ENCODE peak calls at places on chromosomes 16 and 17, in six cellular contexts. One of them, this sample, is unnamed.
A peak's percentile ranks its signal among the peaks of the same experiment; 100 is the strongest.

GRCh38 chr17:59626756-59627155 is 7.1 kb downstream of the CLTC start:
- DNase-seq in GM12878: no peak
- DNase-seq in K562: no peak
- DNase-seq in HepG2: no peak
- DNase-seq in SK-N-SH: no peak
- DNase-seq in H1: no peak
- DNase-seq in this sample: no peak

GRCh38 chr17:4230142-4230541 is 33.6 kb downstream of the ANKFY1 start:
- DNase-seq in GM12878: no peak
- DNase-seq in K562: no peak
- DNase-seq in HepG2: no peak
- DNase-seq in SK-N-SH: no peak
- DNase-seq in H1: no peak
- DNase-seq in this sample: peak; percentile 56

GRCh38 chr17:74739227-74739831 is 2.3 kb downstream of the RAB37 start:
- DNase-seq in GM12878: no peak
- DNase-seq in K562: no peak
- DNase-seq in HepG2: no peak
- DNase-seq in SK-N-SH: no peak
- DNase-seq in H1: no peak
- DNase-seq in this sample: no peak

GRCh38 chr17:16919663-16920627 is 52.0 kb downstream of the TNFRSF13B start:
- DNase-seq in GM12878: no peak
- DNase-seq in K562: no peak
- DNase-seq in HepG2: no peak
- DNase-seq in SK-N-SH: no peak
- DNase-seq in H1: no peak
- DNase-seq in this sample: no peak

GRCh38 chr16:67459066-67459857 is 21.7 kb downstream of the ATP6V0D1 start:
- DNase-seq in GM12878: no peak
- DNase-seq in K562: no peak
- DNase-seq in HepG2: peak; percentile 70
- DNase-seq in SK-N-SH: peak; percentile 38
- DNase-seq in H1: no peak
- DNase-seq in this sample: no peak

GRCh38 chr16:27242398-27242797 is 26.2 kb downstream of the NSMCE1 start:
- DNase-seq in GM12878: no peak
- DNase-seq in K562: no peak
- DNase-seq in HepG2: no peak
- DNase-seq in SK-N-SH: no peak
- DNase-seq in H1: no peak
- DNase-seq in this sample: no peak

GRCh38 chr17:19364699-19365498 is 2.4 kb upstream of the B9D1 start:
- DNase-seq in GM12878: no peak
- DNase-seq in K562: no peak
- DNase-seq in HepG2: peak; percentile 70
- DNase-seq in SK-N-SH: peak; percentile 40
- DNase-seq in H1: no peak
- DNase-seq in this sample: no peak

GRCh38 chr16:51951668-51952298 is 595.2 kb downstream of the TOX3 start:
- DNase-seq in GM12878: no peak
- DNase-seq in K562: no peak
- DNase-seq in HepG2: no peak
- DNase-seq in SK-N-SH: no peak
- DNase-seq in H1: peak; percentile 27
- DNase-seq in this sample: no peak

GRCh38 chr16:19808061-19808621 is 76.5 kb downstream of the GPRC5B start:
- DNase-seq in GM12878: peak; percentile 49
- DNase-seq in K562: no peak
- DNase-seq in HepG2: no peak
- DNase-seq in SK-N-SH: no peak
- DNase-seq in H1: no peak
- DNase-seq in this sample: peak; percentile 24

GRCh38 chr16:27632267-27632666 is 82.3 kb downstream of the KATNIP start:
- DNase-seq in GM12878: no peak
- DNase-seq in K562: no peak
- DNase-seq in HepG2: no peak
- DNase-seq in SK-N-SH: no peak
- DNase-seq in H1: no peak
- DNase-seq in this sample: no peak

GRCh38 chr16:86824751-86825310 is 246.5 kb downstream of the FOXL1 start:
- DNase-seq in GM12878: no peak
- DNase-seq in K562: no peak
- DNase-seq in HepG2: no peak
- DNase-seq in SK-N-SH: no peak
- DNase-seq in H1: no peak
- DNase-seq in this sample: no peak

GRCh38 chr17:57045868-57046671 is 39.0 kb upstream of the AKAP1 start:
- DNase-seq in GM12878: no peak
- DNase-seq in K562: no peak
- DNase-seq in HepG2: no peak
- DNase-seq in SK-N-SH: peak; percentile 52
- DNase-seq in H1: no peak
- DNase-seq in this sample: no peak

GRCh38 chr17:61362852-61363600 is 36.6 kb upstream of the TBX2 start:
- DNase-seq in GM12878: no peak
- DNase-seq in K562: no peak
- DNase-seq in HepG2: peak; percentile 57
- DNase-seq in SK-N-SH: no peak
- DNase-seq in H1: no peak
- DNase-seq in this sample: no peak

GRCh38 chr17:41705271-41705991 is 6.7 kb upstream of the GAST start:
- DNase-seq in GM12878: no peak
- DNase-seq in K562: no peak
- DNase-seq in HepG2: peak; percentile 39
- DNase-seq in SK-N-SH: no peak
- DNase-seq in H1: peak; percentile 57
- DNase-seq in this sample: no peak

GRCh38 chr16:22092143-22092933 is at the start of gene VWA3A:
- DNase-seq in GM12878: no peak
- DNase-seq in K562: no peak
- DNase-seq in HepG2: no peak
- DNase-seq in SK-N-SH: no peak
- DNase-seq in H1: no peak
- DNase-seq in this sample: no peak

GRCh38 chr17:27965224-27965623 is 72.1 kb upstream of the LYRM9 start:
- DNase-seq in GM12878: no peak
- DNase-seq in K562: no peak
- DNase-seq in HepG2: no peak
- DNase-seq in SK-N-SH: no peak
- DNase-seq in H1: no peak
- DNase-seq in this sample: no peak

GRCh38 chr17:65190467-65191095 is 53.4 kb downstream of the RGS9 start:
- DNase-seq in GM12878: no peak
- DNase-seq in K562: no peak
- DNase-seq in HepG2: no peak
- DNase-seq in SK-N-SH: no peak
- DNase-seq in H1: no peak
- DNase-seq in this sample: no peak

GRCh38 chr17:885971-886571 is 93.5 kb downstream of the NXN start:
- DNase-seq in GM12878: no peak
- DNase-seq in K562: no peak
- DNase-seq in HepG2: no peak
- DNase-seq in SK-N-SH: no peak
- DNase-seq in H1: no peak
- DNase-seq in this sample: no peak

GRCh38 chr16:89167425-89167941 is 4.1 kb upstream of the CDH15 start:
- DNase-seq in GM12878: peak; percentile 28
- DNase-seq in K562: peak; percentile 85
- DNase-seq in HepG2: peak; percentile 86
- DNase-seq in SK-N-SH: peak; percentile 96
- DNase-seq in H1: peak; percentile 81
- DNase-seq in this sample: peak; percentile 83

GRCh38 chr17:7466644-7467341 is 12.6 kb downstream of the ZBTB4 start:
- DNase-seq in GM12878: no peak
- DNase-seq in K562: no peak
- DNase-seq in HepG2: no peak
- DNase-seq in SK-N-SH: no peak
- DNase-seq in H1: no peak
- DNase-seq in this sample: no peak
- TF ChIP-seq MAX in GM12878: no peak
- TF ChIP-seq MAX in K562: no peak
- TF ChIP-seq MAX in HepG2: no peak
- TF ChIP-seq MAX in SK-N-SH: no peak
- TF ChIP-seq MAX in H1: no peak
- TF ChIP-seq MAX in this sample: no peak

DNA sequence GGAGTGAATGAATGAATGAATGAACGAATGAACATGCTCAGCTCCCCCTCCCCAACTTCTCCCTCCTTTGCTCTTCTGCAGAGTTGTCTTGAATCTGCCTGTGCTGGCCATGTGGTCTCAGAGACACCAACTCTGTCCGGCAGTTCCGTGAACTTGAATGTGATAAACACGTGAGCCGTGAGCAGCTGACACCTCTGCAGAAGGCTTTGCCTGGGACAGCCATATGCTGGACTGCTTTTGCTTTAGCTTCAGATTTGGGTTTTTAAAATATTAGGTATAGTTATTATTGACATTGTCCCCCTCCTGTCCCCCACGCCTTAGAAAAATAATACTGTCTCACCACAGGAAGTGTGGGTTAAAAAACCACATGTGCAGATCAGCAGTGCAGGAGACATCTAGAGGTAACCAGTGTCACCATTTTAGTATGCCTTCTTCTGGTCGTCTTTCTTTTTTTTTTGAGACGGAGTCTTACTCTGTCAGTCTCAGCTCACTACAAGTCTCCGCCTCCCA is 83.8 kb downstream of the ABCC1 start:
- DNase-seq in GM12878: no peak
- DNase-seq in K562: no peak
- DNase-seq in HepG2: no peak
- DNase-seq in SK-N-SH: no peak
- DNase-seq in H1: no peak
- DNase-seq in this sample: no peak
- TF ChIP-seq RFX5 in GM12878: no peak
- TF ChIP-seq RFX5 in K562: no peak
- TF ChIP-seq RFX5 in HepG2: no peak
- TF ChIP-seq RFX5 in SK-N-SH: no peak
- TF ChIP-seq RFX5 in H1: no peak
- TF ChIP-seq RFX5 in this sample: no peak

GRCh38 chr16:2911580-2912329 is at the start of gene FLYWCH1:
- DNase-seq in GM12878: peak; percentile 88
- DNase-seq in K562: peak; percentile 93
- DNase-seq in HepG2: peak; percentile 92
- DNase-seq in SK-N-SH: peak; percentile 97
- DNase-seq in H1: peak; percentile 96
- DNase-seq in this sample: peak; percentile 94

GRCh38 chr16:2914233-2914632 is 2.5 kb downstream of the FLYWCH1 start:
- DNase-seq in GM12878: no peak
- DNase-seq in K562: no peak
- DNase-seq in HepG2: no peak
- DNase-seq in SK-N-SH: no peak
- DNase-seq in H1: no peak
- DNase-seq in this sample: no peak

GRCh38 chr16:2913603-2914002 is 1.9 kb downstream of the FLYWCH1 start:
- DNase-seq in GM12878: no peak
- DNase-seq in K562: no peak
- DNase-seq in HepG2: no peak
- DNase-seq in SK-N-SH: no peak
- DNase-seq in H1: no peak
- DNase-seq in this sample: no peak

GRCh38 chr16:2912330-2913199 is 834 bp downstream of the FLYWCH1 start:
- DNase-seq in GM12878: no peak
- DNase-seq in K562: peak; percentile 59
- DNase-seq in HepG2: peak; percentile 6
- DNase-seq in SK-N-SH: peak; percentile 47
- DNase-seq in H1: no peak
- DNase-seq in this sample: no peak

GRCh38 chr16:2910441-2910840 is 1.3 kb upstream of the FLYWCH1 start:
- DNase-seq in GM12878: no peak
- DNase-seq in K562: no peak
- DNase-seq in HepG2: no peak
- DNase-seq in SK-N-SH: no peak
- DNase-seq in H1: no peak
- DNase-seq in this sample: no peak
- TF ChIP-seq MAX in GM12878: no peak
- TF ChIP-seq MAX in K562: no peak
- TF ChIP-seq MAX in HepG2: no peak
- TF ChIP-seq MAX in SK-N-SH: no peak
- TF ChIP-seq MAX in H1: no peak
- TF ChIP-seq MAX in this sample: no peak

GRCh38 chr17:77190561-77190960 is 49.8 kb downstream of the SEC14L1 start:
- DNase-seq in GM12878: no peak
- DNase-seq in K562: no peak
- DNase-seq in HepG2: no peak
- DNase-seq in SK-N-SH: no peak
- DNase-seq in H1: no peak
- DNase-seq in this sample: no peak

GRCh38 chr17:77191266-77191665 is 50.5 kb downstream of the SEC14L1 start:
- DNase-seq in GM12878: no peak
- DNase-seq in K562: no peak
- DNase-seq in HepG2: no peak
- DNase-seq in SK-N-SH: no peak
- DNase-seq in H1: no peak
- DNase-seq in this sample: no peak

GRCh38 chr17:77186141-77186604 is 45.4 kb downstream of the SEC14L1 start:
- DNase-seq in GM12878: no peak
- DNase-seq in K562: no peak
- DNase-seq in HepG2: no peak
- DNase-seq in SK-N-SH: no peak
- DNase-seq in H1: no peak
- DNase-seq in this sample: no peak

GRCh38 chr17:77188084-77189066 is 47.6 kb downstream of the SEC14L1 start:
- DNase-seq in GM12878: no peak
- DNase-seq in K562: no peak
- DNase-seq in HepG2: peak; percentile 38
- DNase-seq in SK-N-SH: no peak
- DNase-seq in H1: no peak
- DNase-seq in this sample: no peak

GRCh38 chr17:77189148-77189547 is 48.4 kb downstream of the SEC14L1 start:
- DNase-seq in GM12878: peak; percentile 64
- DNase-seq in K562: no peak
- DNase-seq in HepG2: no peak
- DNase-seq in SK-N-SH: no peak
- DNase-seq in H1: no peak
- DNase-seq in this sample: no peak
- TF ChIP-seq RFX5 in GM12878: no peak
- TF ChIP-seq RFX5 in K562: no peak
- TF ChIP-seq RFX5 in HepG2: no peak
- TF ChIP-seq RFX5 in SK-N-SH: no peak
- TF ChIP-seq RFX5 in H1: no peak
- TF ChIP-seq RFX5 in this sample: no peak

GRCh38 chr17:47694018-47694817 is at the start of gene TBKBP1:
- DNase-seq in GM12878: no peak
- DNase-seq in K562: peak; percentile 81
- DNase-seq in HepG2: peak; percentile 41
- DNase-seq in SK-N-SH: peak; percentile 99
- DNase-seq in H1: peak; percentile 63
- DNase-seq in this sample: peak; percentile 44

GRCh38 chr17:47693667-47694017 is 319 bp upstream of the TBKBP1 start:
- DNase-seq in GM12878: no peak
- DNase-seq in K562: peak; percentile 88
- DNase-seq in HepG2: no peak
- DNase-seq in SK-N-SH: no peak
- DNase-seq in H1: no peak
- DNase-seq in this sample: no peak

GRCh38 chr17:47692137-47692894 is 1.6 kb upstream of the TBKBP1 start:
- DNase-seq in GM12878: no peak
- DNase-seq in K562: no peak
- DNase-seq in HepG2: no peak
- DNase-seq in SK-N-SH: no peak
- DNase-seq in H1: no peak
- DNase-seq in this sample: no peak

GRCh38 chr17:47694818-47695663 is 1.1 kb downstream of the TBKBP1 start:
- DNase-seq in GM12878: no peak
- DNase-seq in K562: peak; percentile 74
- DNase-seq in HepG2: no peak
- DNase-seq in SK-N-SH: peak; percentile 84
- DNase-seq in H1: no peak
- DNase-seq in this sample: no peak

GRCh38 chr17:47692895-47693666 is 880 bp upstream of the TBKBP1 start:
- DNase-seq in GM12878: no peak
- DNase-seq in K562: no peak
- DNase-seq in HepG2: no peak
- DNase-seq in SK-N-SH: peak; percentile 46
- DNase-seq in H1: no peak
- DNase-seq in this sample: no peak
- TF ChIP-seq MAX in GM12878: no peak
- TF ChIP-seq MAX in K562: no peak
- TF ChIP-seq MAX in HepG2: no peak
- TF ChIP-seq MAX in SK-N-SH: no peak
- TF ChIP-seq MAX in H1: no peak
- TF ChIP-seq MAX in this sample: no peak